ENCODE peak calls at places on chromosomes 12 and 14, in four cellular contexts. One of them, this sample, is unnamed.

GRCh38 chr14:96129128-96129736 is 75.4 kb upstream of the BDKRB2 start:
- DNase-seq in BJ: no peak
- DNase-seq in tibial artery: no peak
- DNase-seq in CD4-positive, alpha-beta T cell: no peak
- DNase-seq in this sample: no peak

GRCh38 chr12:90943248-90943647 is 11.7 kb downstream of the CCER1 start:
- DNase-seq in BJ: no peak
- DNase-seq in tibial artery: no peak
- DNase-seq in CD4-positive, alpha-beta T cell: no peak
- DNase-seq in this sample: no peak

GRCh38 chr12:20601668-20602280 is 93.4 kb upstream of the SLCO1C1 start:
- DNase-seq in BJ: no peak
- DNase-seq in tibial artery: no peak
- DNase-seq in CD4-positive, alpha-beta T cell: no peak
- DNase-seq in this sample: no peak

GRCh38 chr12:25241171-25242020 is 9.3 kb downstream of the KRAS start:
- DNase-seq in BJ: no peak
- DNase-seq in tibial artery: no peak
- DNase-seq in CD4-positive, alpha-beta T cell: no peak
- DNase-seq in this sample: no peak

GRCh38 chr12:128418944-128419343 is 152.0 kb downstream of the TMEM132C start:
- DNase-seq in BJ: no peak
- DNase-seq in tibial artery: no peak
- DNase-seq in CD4-positive, alpha-beta T cell: no peak
- DNase-seq in this sample: no peak

GRCh38 chr12:105995986-105996385 is 142.8 kb downstream of the NUAK1 start:
- DNase-seq in BJ: peak
- DNase-seq in tibial artery: no peak
- DNase-seq in CD4-positive, alpha-beta T cell: no peak
- DNase-seq in this sample: no peak

GRCh38 chr14:26596722-26597030 is 1.2 kb downstream of the NOVA1 start:
- DNase-seq in BJ: no peak
- DNase-seq in tibial artery: peak
- DNase-seq in CD4-positive, alpha-beta T cell: no peak
- DNase-seq in this sample: no peak

GRCh38 chr12:44677724-44678123 is 198.4 kb downstream of the NELL2 start:
- DNase-seq in BJ: no peak
- DNase-seq in tibial artery: no peak
- DNase-seq in CD4-positive, alpha-beta T cell: no peak
- DNase-seq in this sample: no peak

GRCh38 chr12:98725481-98726247 is 80.6 kb downstream of the APAF1 start:
- DNase-seq in BJ: no peak
- DNase-seq in tibial artery: no peak
- DNase-seq in CD4-positive, alpha-beta T cell: peak
- DNase-seq in this sample: no peak

GRCh38 chr12:75923964-75924666 is 107.5 kb downstream of the PHLDA1 start:
- DNase-seq in BJ: no peak
- DNase-seq in tibial artery: no peak
- DNase-seq in CD4-positive, alpha-beta T cell: no peak
- DNase-seq in this sample: no peak

GRCh38 chr12:70635713-70636112 is 1.5 kb downstream of the PTPRB start:
- DNase-seq in BJ: no peak
- DNase-seq in tibial artery: no peak
- DNase-seq in CD4-positive, alpha-beta T cell: no peak
- DNase-seq in this sample: no peak

GRCh38 chr14:102508774-102509743 is 517 bp downstream of the ANKRD9 start:
- DNase-seq in BJ: no peak
- DNase-seq in tibial artery: no peak
- DNase-seq in CD4-positive, alpha-beta T cell: peak
- DNase-seq in this sample: peak

GRCh38 chr12:32603858-32604257 is 75.2 kb upstream of the DNM1L start:
- DNase-seq in BJ: peak
- DNase-seq in tibial artery: no peak
- DNase-seq in CD4-positive, alpha-beta T cell: no peak
- DNase-seq in this sample: no peak

GRCh38 chr12:71719647-71720370 is 33.9 kb downstream of the TMEM19 start:
- DNase-seq in BJ: no peak
- DNase-seq in tibial artery: no peak
- DNase-seq in CD4-positive, alpha-beta T cell: no peak
- DNase-seq in this sample: no peak

GRCh38 chr12:131934535-131934934 is 5.5 kb downstream of the PUS1 start:
- DNase-seq in BJ: no peak
- DNase-seq in tibial artery: no peak
- DNase-seq in CD4-positive, alpha-beta T cell: no peak
- DNase-seq in this sample: no peak

GRCh38 chr12:5808956-5809355 is 136.1 kb downstream of the ANO2 start:
- DNase-seq in BJ: peak
- DNase-seq in tibial artery: no peak
- DNase-seq in CD4-positive, alpha-beta T cell: no peak
- DNase-seq in this sample: no peak

GRCh38 chr12:3628629-3629028 is 124.3 kb downstream of the CRACR2A start:
- DNase-seq in BJ: no peak
- DNase-seq in tibial artery: no peak
- DNase-seq in CD4-positive, alpha-beta T cell: no peak
- DNase-seq in this sample: no peak

GRCh38 chr14:85578925-85579324 is 49.0 kb downstream of the FLRT2 start:
- DNase-seq in BJ: no peak
- DNase-seq in tibial artery: no peak
- DNase-seq in CD4-positive, alpha-beta T cell: no peak
- DNase-seq in this sample: no peak

GRCh38 chr12:25283006-25283405 is 32.3 kb upstream of the KRAS start:
- DNase-seq in BJ: no peak
- DNase-seq in tibial artery: no peak
- DNase-seq in CD4-positive, alpha-beta T cell: no peak
- DNase-seq in this sample: no peak

GRCh38 chr12:54412786-54413185 is 6.3 kb downstream of the ITGA5 start:
- DNase-seq in BJ: no peak
- DNase-seq in tibial artery: peak
- DNase-seq in CD4-positive, alpha-beta T cell: no peak
- DNase-seq in this sample: no peak

GRCh38 chr12:34404377-34405285 is 382.3 kb downstream of the ALG10 start:
- DNase-seq in BJ: no peak
- DNase-seq in tibial artery: peak
- DNase-seq in CD4-positive, alpha-beta T cell: no peak
- DNase-seq in this sample: no peak

GRCh38 chr14:22861651-22862050 is 9.9 kb upstream of the LRP10 start:
- DNase-seq in BJ: no peak
- DNase-seq in tibial artery: no peak
- DNase-seq in CD4-positive, alpha-beta T cell: no peak
- DNase-seq in this sample: no peak

GRCh38 chr14:22866874-22867273 is 4.7 kb upstream of the LRP10 start:
- DNase-seq in BJ: no peak
- DNase-seq in tibial artery: no peak
- DNase-seq in CD4-positive, alpha-beta T cell: no peak
- DNase-seq in this sample: no peak

GRCh38 chr14:22870811-22871199 is 735 bp upstream of the LRP10 start:
- DNase-seq in BJ: no peak
- DNase-seq in tibial artery: no peak
- DNase-seq in CD4-positive, alpha-beta T cell: no peak
- DNase-seq in this sample: no peak

GRCh38 chr14:22864979-22865378 is 6.6 kb upstream of the LRP10 start:
- DNase-seq in BJ: no peak
- DNase-seq in tibial artery: no peak
- DNase-seq in CD4-positive, alpha-beta T cell: no peak
- DNase-seq in this sample: no peak

DNA sequence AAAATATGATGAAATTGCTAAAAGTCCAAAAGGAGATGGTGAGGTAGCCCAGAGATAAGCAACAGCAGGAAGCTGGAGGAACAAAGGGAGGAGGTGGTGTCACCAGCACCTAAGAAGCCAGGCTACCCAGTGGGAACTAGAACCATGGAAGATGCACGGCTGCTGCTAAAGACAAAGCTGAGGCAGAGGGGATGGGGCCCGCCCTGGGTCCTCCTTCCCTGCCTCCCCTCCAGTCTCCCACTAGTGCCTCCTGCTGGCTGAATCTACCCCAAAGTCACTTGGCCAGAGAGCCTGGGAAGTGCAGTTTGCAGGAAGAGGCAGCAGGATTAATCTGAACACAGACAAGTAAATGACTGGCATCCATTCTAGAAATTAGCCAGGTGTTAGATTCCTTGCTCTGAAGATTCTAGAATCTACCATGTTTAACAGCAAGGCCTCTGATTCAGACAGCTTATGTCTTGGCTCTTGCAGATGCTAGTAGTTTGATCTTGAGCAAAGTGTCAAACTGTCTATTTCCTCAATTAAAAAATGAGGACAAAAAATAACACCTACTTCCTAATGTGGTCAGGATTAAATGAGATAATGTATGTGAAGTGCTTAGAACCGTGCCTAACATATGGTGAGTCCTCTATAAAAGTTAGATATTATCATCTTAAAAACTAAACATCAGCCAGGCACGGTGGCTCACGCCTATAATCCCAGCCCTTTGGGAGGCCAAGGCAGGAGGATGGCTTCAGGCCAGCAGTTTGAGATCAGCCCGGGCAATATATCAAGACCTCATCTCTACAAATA is 5.9 kb upstream of the LRP10 start:
- DNase-seq in BJ: no peak
- DNase-seq in tibial artery: no peak
- DNase-seq in CD4-positive, alpha-beta T cell: no peak
- DNase-seq in this sample: no peak
- TF ChIP-seq CTCF in BJ: no peak
- TF ChIP-seq CTCF in tibial artery: no peak
- TF ChIP-seq CTCF in CD4-positive, alpha-beta T cell: no peak
- TF ChIP-seq CTCF in this sample: no peak

GRCh38 chr14:63727231-63727735 is 582 bp downstream of the SGPP1 start:
- DNase-seq in BJ: no peak
- DNase-seq in tibial artery: peak
- DNase-seq in CD4-positive, alpha-beta T cell: no peak
- DNase-seq in this sample: peak
- TF ChIP-seq CTCF in BJ: no peak
- TF ChIP-seq CTCF in tibial artery: no peak
- TF ChIP-seq CTCF in CD4-positive, alpha-beta T cell: no peak
- TF ChIP-seq CTCF in this sample: no peak

DNA sequence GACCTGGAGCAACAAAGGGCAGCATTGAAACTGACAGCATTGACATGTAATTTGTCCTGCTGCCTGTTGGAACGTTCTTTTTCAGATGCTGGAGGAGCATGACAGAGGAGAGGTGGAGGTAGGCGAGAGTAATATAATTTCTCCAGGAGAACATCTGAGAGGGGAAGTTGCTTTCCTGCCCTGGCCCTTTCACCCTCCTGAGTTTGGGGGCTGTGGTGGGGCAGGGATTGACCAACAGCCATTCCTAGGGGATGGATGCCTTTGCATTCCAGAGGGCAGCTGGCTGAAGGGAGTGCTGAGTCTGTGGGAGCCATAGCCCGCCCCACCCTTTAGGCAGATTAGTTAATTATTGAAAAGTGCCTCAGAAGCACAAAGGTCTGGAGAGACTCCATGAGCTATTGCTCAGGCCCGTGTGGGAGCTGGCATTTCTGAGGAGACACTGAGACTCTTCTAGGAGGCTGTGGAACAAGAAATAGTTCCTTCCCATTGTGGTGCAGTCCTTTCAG is 73.5 kb downstream of the ARF6 start:
- DNase-seq in BJ: no peak
- DNase-seq in tibial artery: no peak
- DNase-seq in CD4-positive, alpha-beta T cell: no peak
- DNase-seq in this sample: no peak
- TF ChIP-seq CTCF in BJ: no peak
- TF ChIP-seq CTCF in tibial artery: no peak
- TF ChIP-seq CTCF in CD4-positive, alpha-beta T cell: no peak
- TF ChIP-seq CTCF in this sample: no peak

DNA sequence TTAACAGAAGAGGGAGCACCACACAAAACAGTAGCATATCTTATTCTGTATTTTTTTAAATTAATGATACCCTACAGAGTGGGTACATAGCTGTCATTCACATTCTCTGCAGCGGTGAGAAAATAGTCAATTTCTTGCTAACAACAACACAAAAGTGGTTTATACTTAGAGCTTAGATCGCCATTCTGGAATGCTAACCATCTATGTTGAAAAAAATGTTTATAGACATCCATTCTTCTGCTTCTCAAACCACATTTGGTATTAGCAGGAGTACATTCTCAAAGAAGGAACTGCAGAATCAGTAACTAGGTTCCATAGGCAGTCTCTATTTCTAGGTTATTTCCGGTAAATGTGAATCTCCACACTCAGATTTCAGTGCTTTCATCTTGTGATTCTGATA is 185.9 kb downstream of the PPFIA2 start:
- DNase-seq in BJ: no peak
- DNase-seq in tibial artery: no peak
- DNase-seq in CD4-positive, alpha-beta T cell: no peak
- DNase-seq in this sample: no peak
- TF ChIP-seq CTCF in BJ: no peak
- TF ChIP-seq CTCF in tibial artery: no peak
- TF ChIP-seq CTCF in CD4-positive, alpha-beta T cell: no peak
- TF ChIP-seq CTCF in this sample: no peak

DNA sequence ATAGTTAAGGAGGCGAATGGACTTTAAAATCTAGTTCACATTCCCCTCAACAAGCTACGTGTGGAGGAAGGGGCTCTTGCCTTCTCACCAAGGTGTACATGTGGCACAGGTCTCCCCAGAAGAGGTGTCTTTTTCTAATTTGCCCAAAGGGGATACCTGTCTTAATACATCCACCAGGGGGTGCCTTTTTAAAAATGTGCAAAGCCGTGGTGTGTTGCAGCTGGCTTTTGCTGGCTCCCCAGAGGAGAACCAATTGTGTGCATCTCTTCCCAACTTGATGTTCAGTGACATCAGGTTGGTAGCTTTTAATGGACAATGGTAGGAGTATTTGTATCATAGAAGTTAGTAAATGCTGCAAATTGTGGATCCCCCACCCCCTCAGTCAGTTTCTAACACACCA is 33.8 kb downstream of the CREBL2 start:
- DNase-seq in BJ: no peak
- DNase-seq in tibial artery: no peak
- DNase-seq in CD4-positive, alpha-beta T cell: peak
- DNase-seq in this sample: no peak
- TF ChIP-seq CTCF in BJ: peak
- TF ChIP-seq CTCF in tibial artery: peak
- TF ChIP-seq CTCF in CD4-positive, alpha-beta T cell: peak
- TF ChIP-seq CTCF in this sample: no peak

DNA sequence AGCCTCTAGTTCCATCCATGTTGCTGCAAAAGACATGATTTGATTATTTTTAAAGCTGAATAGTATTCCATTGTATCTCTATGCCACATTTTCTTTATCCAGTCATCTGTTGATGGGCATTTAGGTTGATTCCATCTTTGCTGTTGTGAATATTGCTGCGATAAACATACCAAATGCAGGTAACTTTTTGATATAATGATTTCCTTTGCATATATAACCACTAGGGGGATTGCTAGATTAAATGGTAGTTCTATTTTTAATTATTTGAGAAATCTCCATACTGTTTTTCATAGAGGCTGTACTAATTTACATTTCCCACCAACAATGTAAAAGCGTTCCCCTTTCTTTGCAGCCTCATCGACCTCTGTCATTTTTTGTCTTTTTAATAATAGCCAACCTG is 342.5 kb downstream of the MDGA2 start:
- DNase-seq in BJ: no peak
- DNase-seq in tibial artery: no peak
- DNase-seq in CD4-positive, alpha-beta T cell: no peak
- DNase-seq in this sample: no peak
- TF ChIP-seq CTCF in BJ: no peak
- TF ChIP-seq CTCF in tibial artery: no peak
- TF ChIP-seq CTCF in CD4-positive, alpha-beta T cell: no peak
- TF ChIP-seq CTCF in this sample: no peak

This sample was measured in omental fat pad.